ENCODE peak calls at places on chromosomes 11 and 22, in nine cellular contexts. D is heart left ventricle; U is stimulated activated CD4-positive, alpha-beta T cell treated with anti-CD3 and anti-CD28 coated beads, Interleukin-2, amount 100 ng/mL, for 4 hours; Y is choroid plexus epithelial cell; P is neural progenitor cell; O is nephron progenitor cell; E is left cardiac atrium; W is transverse colon; F is AG04449. X is an unnamed sample.

GRCh38 chr11:104946907-104947306 is 21.5 kb downstream of the CASP4 start:
- DNase-seq in D (no peak), P (peak), U (peak), W (no peak), E (no peak), O (no peak), F (no peak), Y (peak), X (peak)

GRCh38 chr11:128018692-128019091 is 568.7 kb downstream of the ETS1 start:
- DNase-seq in U (no peak), D (no peak), O (no peak), E (no peak), W (no peak), Y (no peak), P (no peak), F (no peak), X (no peak)

GRCh38 chr11:67698247-67698646 is 23.8 kb upstream of the ALDH3B2 start:
- DNase-seq in P (no peak), U (no peak), F (no peak), O (no peak), W (no peak), E (no peak), Y (peak), D (no peak), X (peak)

GRCh38 chr22:19533049-19533626 is 8.9 kb upstream of the CLDN5 start:
- DNase-seq in D (no peak), O (no peak), P (no peak), W (no peak), U (no peak), F (no peak), E (no peak), Y (no peak), X (no peak)

GRCh38 chr11:103633037-103633788 is 403.2 kb upstream of the DDI1 start:
- DNase-seq in Y (peak), F (peak), P (no peak), U (no peak), O (no peak), E (no peak), D (no peak), W (no peak), X (peak)

GRCh38 chr11:125320347-125321122 is 156.0 kb downstream of the PKNOX2 start:
- DNase-seq in W (no peak), P (no peak), O (no peak), F (no peak), D (no peak), U (no peak), E (no peak), Y (no peak), X (no peak)

GRCh38 chr11:124481365-124482323 is 36.1 kb upstream of the OR8B8 start:
- DNase-seq in D (peak), U (no peak), W (no peak), Y (peak), E (peak), F (no peak), O (peak), P (peak), X (peak)

GRCh38 chr11:48018561-48019229 is 38.3 kb downstream of the PTPRJ start:
- DNase-seq in E (no peak), O (peak), P (peak), U (no peak), D (no peak), W (no peak), Y (no peak), F (no peak), X (peak)

GRCh38 chr11:10881892-10882291 is 24.0 kb upstream of the ZBED5 start:
- DNase-seq in D (no peak), U (no peak), E (no peak), O (no peak), F (no peak), W (no peak), Y (no peak), P (no peak), X (no peak)

GRCh38 chr11:2290351-2290841 is 11.3 kb downstream of the C11orf21 start:
- DNase-seq in O (no peak), F (no peak), P (no peak), E (no peak), W (no peak), Y (no peak), D (no peak), U (no peak), X (peak)

GRCh38 chr11:26947379-26947844 is 46.5 kb upstream of the FIBIN start:
- DNase-seq in P (no peak), F (peak), D (peak), Y (peak), W (peak), E (peak), U (no peak), O (no peak), X (no peak)

GRCh38 chr11:9834281-9834680 is 170.4 kb downstream of the SWAP70 start:
- DNase-seq in W (no peak), O (no peak), E (no peak), U (no peak), P (no peak), D (no peak), Y (no peak), F (no peak), X (no peak)

GRCh38 chr11:63767415-63768231 is 952 bp downstream of the ZFTA start:
- DNase-seq in F (no peak), E (peak), Y (peak), U (no peak), P (peak), O (peak), D (peak), W (peak), X (peak)

GRCh38 chr22:49670610-49671330 is 156.9 kb downstream of the BRD1 start:
- DNase-seq in O (peak), P (peak), D (no peak), U (no peak), E (peak), Y (no peak), F (no peak), W (peak), X (no peak)

GRCh38 chr11:126155402-126156187 is 55.9 kb downstream of the RPUSD4 start:
- DNase-seq in O (no peak), P (no peak), W (no peak), D (no peak), U (no peak), E (no peak), Y (no peak), F (no peak), X (no peak)

GRCh38 chr11:6319001-6319878 is 1.1 kb downstream of the CAVIN3 start:
- DNase-seq in F (peak), Y (peak), E (peak), U (no peak), D (peak), P (peak), W (peak), O (peak), X (no peak)

GRCh38 chr11:61349916-61350315 is 11.8 kb downstream of the CYB561A3 start:
- DNase-seq in W (no peak), F (no peak), Y (no peak), P (no peak), O (no peak), U (no peak), D (no peak), E (no peak), X (no peak)

GRCh38 chr11:2792376-2793250 is 92.8 kb upstream of the KCNQ1OT1 start:
- DNase-seq in P (no peak), U (no peak), D (peak), F (no peak), W (peak), O (peak), Y (no peak), E (peak), X (no peak)

GRCh38 chr11:117843666-117844484 is 19.3 kb upstream of the FXYD2 start:
- DNase-seq in F (no peak), E (peak), Y (peak), U (peak), P (peak), O (peak), D (peak), W (peak), X (peak)

X was measured in HAP-1.